ENCODE peak calls at places on chromosomes 11 and 22, in four cellular contexts. K is coronary artery, Q is HTR-8/SVneo, H is NCI-H460. V is an unnamed sample.

GRCh38 chr11:93529707-93530467 is 13.3 kb downstream of the SMCO4 start:
- DNase-seq in Q (no peak), K (no peak), H (no peak), V (no peak)

GRCh38 chr11:115724709-115725108 is 220.5 kb upstream of the CADM1 start:
- DNase-seq in K (no peak), H (no peak), Q (no peak), V (no peak)

GRCh38 chr11:66281001-66281400 is 3.0 kb downstream of the CNIH2 start:
- DNase-seq in H (no peak), K (no peak), Q (no peak), V (no peak)

GRCh38 chr11:74033046-74033445 is 24.2 kb upstream of the UCP3 start:
- DNase-seq in K (no peak), Q (no peak), H (no peak), V (no peak)

GRCh38 chr11:66388746-66389386 is 17.3 kb upstream of the SLC29A2 start:
- DNase-seq in Q (peak; percentile 90), K (no peak), H (peak; percentile 71), V (peak; percentile 78)

GRCh38 chr11:43547900-43548381 is 132.6 kb upstream of the HSD17B12 start:
- DNase-seq in H (no peak), Q (no peak), K (no peak), V (no peak)

GRCh38 chr22:49268924-49269323 is 558.7 kb downstream of the BRD1 start:
- DNase-seq in H (no peak), Q (no peak), K (peak; percentile 26), V (no peak)

GRCh38 chr11:79431535-79431934 is 9.3 kb downstream of the TENM4 start:
- DNase-seq in H (no peak), Q (no peak), K (no peak), V (no peak)

GRCh38 chr22:41521166-41521565 is 23.1 kb downstream of the POLR3H start:
- DNase-seq in H (no peak), K (no peak), Q (no peak), V (no peak)

GRCh38 chr11:67006029-67006884 is 16.7 kb upstream of the SYT12 start:
- DNase-seq in K (no peak), H (peak; percentile 61), Q (peak; percentile 61), V (no peak)

GRCh38 chr11:77779935-77780334 is 40.6 kb downstream of the RSF1 start:
- DNase-seq in H (peak; percentile 11), K (no peak), Q (peak; percentile 24), V (no peak)

GRCh38 chr22:35963237-35963810 is 65.3 kb downstream of the RBFOX2 start:
- DNase-seq in H (no peak), K (no peak), Q (no peak), V (no peak)

GRCh38 chr22:41845380-41846267 is 12.7 kb downstream of the SREBF2 start:
- DNase-seq in H (no peak), Q (no peak), K (no peak), V (no peak)